ENCODE peak calls at places on chromosomes 11 and 22, in four cellular contexts. R is HCT116, A is K562, K is HepG2. P is an unnamed sample.

GRCh38 chr11:124210421-124210820 is 27.3 kb downstream of the OR10D3 start:
- DNase-seq in R (no peak), A (no peak), K (no peak), P (no peak)

GRCh38 chr11:113721462-113722066 is 15.5 kb upstream of the TMPRSS5 start:
- DNase-seq in R (no peak), A (no peak), K (no peak), P (no peak)

GRCh38 chr11:117230286-117230961 is 1.4 kb downstream of the PCSK7 start:
- DNase-seq in R (no peak), A (no peak), K (no peak), P (no peak)

GRCh38 chr11:762421-763072 is 14.7 kb downstream of the GATD1 start:
- DNase-seq in R (peak), A (peak), K (no peak), P (no peak)

GRCh38 chr11:46278387-46279173 is 1.1 kb downstream of the CREB3L1 start:
- DNase-seq in R (no peak), A (peak), K (no peak), P (peak)

GRCh38 chr22:33793464-33793863 is 126.8 kb downstream of the LARGE1 start:
- DNase-seq in R (no peak), A (no peak), K (no peak), P (no peak)

GRCh38 chr11:9754041-9754471 is 90.2 kb downstream of the SWAP70 start:
- DNase-seq in R (no peak), A (no peak), K (no peak), P (no peak)

GRCh38 chr11:131392528-131393255 is 22.3 kb downstream of the NTM start:
- DNase-seq in R (no peak), A (no peak), K (no peak), P (peak)

GRCh38 chr22:28012811-28013460 is 93.9 kb upstream of the PITPNB start:
- DNase-seq in R (no peak), A (no peak), K (no peak), P (no peak)

GRCh38 chr11:78647986-78648875 is 73.6 kb upstream of the NARS2 start:
- DNase-seq in R (no peak), A (no peak), K (no peak), P (no peak)

GRCh38 chr11:10107522-10107921 is 186.5 kb downstream of the SBF2 start:
- DNase-seq in R (no peak), A (no peak), K (no peak), P (no peak)

GRCh38 chr11:116353517-116353916 is 419.3 kb downstream of the BUD13 start:
- DNase-seq in R (no peak), A (no peak), K (no peak), P (no peak)

GRCh38 chr11:12841946-12842630 is 167.0 kb upstream of the RASSF10 start:
- DNase-seq in R (no peak), A (no peak), K (no peak), P (no peak)

GRCh38 chr11:75797116-75797515 is 17.9 kb upstream of the UVRAG start:
- DNase-seq in R (no peak), A (no peak), K (no peak), P (no peak)

GRCh38 chr22:44462246-44463015 is 35.6 kb downstream of the RTL6 start:
- DNase-seq in R (no peak), A (no peak), K (no peak), P (no peak)

GRCh38 chr11:84626256-84626655 is 1000.9 kb downstream of the DLG2 start:
- DNase-seq in R (no peak), A (no peak), K (no peak), P (no peak)

GRCh38 chr11:17538731-17539130 is 5.5 kb downstream of the USH1C start:
- DNase-seq in R (no peak), A (no peak), K (no peak), P (no peak)

GRCh38 chr11:61777234-61778090 is 14.9 kb downstream of the TMEM258 start:
- DNase-seq in R (no peak), A (peak), K (no peak), P (peak)

GRCh38 chr11:11037162-11037732 is 179.4 kb upstream of the ZBED5 start:
- DNase-seq in R (no peak), A (no peak), K (no peak), P (no peak)

GRCh38 chr11:85249482-85249881 is 377.7 kb downstream of the DLG2 start:
- DNase-seq in R (no peak), A (no peak), K (no peak), P (no peak)

GRCh38 chr22:44406581-44407403 is 91.2 kb downstream of the RTL6 start:
- DNase-seq in R (no peak), A (no peak), K (no peak), P (peak)

GRCh38 chr11:102530558-102530957 is at the start of gene MMP7:
- DNase-seq in R (no peak), A (no peak), K (no peak), P (no peak)

GRCh38 chr11:121671276-121672168 is 218.8 kb upstream of the SORL1-AS1 start:
- DNase-seq in R (no peak), A (no peak), K (no peak), P (no peak)

GRCh38 chr11:121670792-121671275 is 218.1 kb upstream of the SORL1-AS1 start:
- DNase-seq in R (no peak), A (no peak), K (no peak), P (no peak)

GRCh38 chr11:121669422-121669821 is 216.7 kb upstream of the SORL1-AS1 start:
- DNase-seq in R (no peak), A (no peak), K (no peak), P (no peak)

GRCh38 chr11:121672630-121673487 is 220.1 kb upstream of the SORL1-AS1 start:
- DNase-seq in R (no peak), A (no peak), K (no peak), P (no peak)
- TF ChIP-seq SIN3A in R (no peak), A (no peak), K (no peak), P (no peak)

DNA sequence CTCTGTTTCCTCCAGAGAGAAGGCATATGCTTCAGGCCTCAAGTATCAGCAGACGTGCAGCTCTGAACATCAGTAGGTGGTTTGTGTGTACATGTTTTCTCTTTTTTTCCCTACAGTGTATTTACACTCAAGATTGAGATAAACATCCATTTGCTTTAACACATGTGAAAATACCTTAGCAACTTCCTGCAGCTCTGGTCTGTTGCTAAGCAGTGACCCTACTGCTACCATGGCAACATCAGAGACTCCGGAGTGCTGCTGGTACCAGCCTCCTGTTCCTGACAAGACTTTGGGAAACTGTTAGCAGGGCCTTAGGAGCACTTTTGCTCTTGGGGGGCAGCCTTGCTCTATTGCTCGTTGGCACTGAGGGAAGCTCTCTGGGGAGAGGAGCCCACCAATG is 221.2 kb upstream of the PLET1 start:
- DNase-seq in R (no peak), A (no peak), K (no peak), P (no peak)
- TF ChIP-seq SIN3A in R (no peak), A (no peak), K (no peak), P (no peak)

DNA sequence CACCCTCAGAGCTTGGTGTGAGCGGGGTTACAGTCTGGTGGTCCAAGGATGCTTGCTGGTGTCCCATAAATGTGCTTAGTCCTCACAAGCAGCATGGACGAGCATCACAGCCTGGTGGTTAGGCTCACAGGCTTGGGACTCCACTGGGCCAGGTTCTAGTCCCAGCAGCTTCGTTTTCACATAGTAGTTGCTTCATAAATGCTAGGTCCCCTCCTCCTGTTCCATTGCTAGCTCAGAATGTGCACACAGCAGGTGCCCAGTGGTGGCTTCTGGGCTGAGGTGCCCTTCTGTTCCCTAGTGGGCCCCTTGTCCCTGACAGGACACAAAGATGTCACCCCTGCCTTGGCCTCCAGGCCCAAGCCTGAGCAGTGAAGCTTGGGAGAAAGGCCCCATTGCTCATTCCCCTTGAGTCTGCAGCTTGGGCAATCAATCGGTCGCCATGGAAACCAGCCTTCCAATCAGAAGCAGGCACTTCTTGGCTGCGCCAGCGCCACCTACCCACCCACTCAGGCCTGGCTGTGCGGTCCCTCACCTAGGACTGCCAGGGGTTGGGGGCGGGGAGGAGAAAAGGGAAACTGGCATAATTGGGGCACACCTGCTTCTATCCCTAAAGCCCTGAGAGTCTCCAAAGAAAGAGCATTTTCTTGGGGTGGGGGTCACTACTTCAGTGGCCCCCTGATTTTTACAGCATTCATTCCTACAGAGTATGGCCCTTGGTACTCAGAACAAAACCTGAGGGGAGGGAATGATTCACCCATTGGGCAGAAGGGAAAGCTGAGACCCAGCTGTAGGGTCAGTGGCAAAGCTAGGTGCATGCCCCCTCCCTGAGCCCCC is 48.1 kb downstream of the CYTH4 start:
- DNase-seq in R (peak), A (peak), K (peak), P (peak)
- TF ChIP-seq SIN3A in R (no peak), A (no peak), K (no peak), P (no peak)

GRCh38 chr11:45021001-45021400 is 70.3 kb upstream of the TP53I11 start:
- DNase-seq in R (no peak), A (no peak), K (no peak), P (no peak)

GRCh38 chr11:45023065-45023365 is 72.3 kb upstream of the TP53I11 start:
- DNase-seq in R (no peak), A (no peak), K (no peak), P (no peak)

GRCh38 chr11:45024357-45024756 is 73.7 kb upstream of the TP53I11 start:
- DNase-seq in R (no peak), A (no peak), K (no peak), P (no peak)

GRCh38 chr11:45021692-45022130 is 71.0 kb upstream of the TP53I11 start:
- DNase-seq in R (no peak), A (no peak), K (no peak), P (no peak)

GRCh38 chr11:45022294-45023064 is 71.8 kb upstream of the TP53I11 start:
- DNase-seq in R (no peak), A (no peak), K (no peak), P (no peak)
- TF ChIP-seq SIN3A in R (no peak), A (no peak), K (no peak), P (no peak)

GRCh38 chr11:66548041-66548440 is 1.3 kb downstream of the ACTN3 start:
- DNase-seq in R (no peak), A (no peak), K (no peak), P (no peak)

GRCh38 chr11:66547662-66548009 is 933 bp downstream of the ACTN3 start:
- DNase-seq in R (no peak), A (no peak), K (no peak), P (no peak)

GRCh38 chr11:66549696-66550095 is 3.0 kb downstream of the ACTN3 start:
- DNase-seq in R (no peak), A (no peak), K (no peak), P (no peak)

GRCh38 chr11:66550887-66551286 is 4.2 kb downstream of the ACTN3 start:
- DNase-seq in R (no peak), A (no peak), K (no peak), P (no peak)

GRCh38 chr11:66548774-66549630 is 2.3 kb downstream of the ACTN3 start:
- DNase-seq in R (no peak), A (no peak), K (no peak), P (no peak)
- TF ChIP-seq SIN3A in R (no peak), A (no peak), K (no peak), P (no peak)

GRCh38 chr22:47101321-47101885 is 339.0 kb downstream of the TBC1D22A start:
- DNase-seq in R (no peak), A (no peak), K (no peak), P (no peak)

GRCh38 chr22:47105085-47105484 is 342.6 kb downstream of the TBC1D22A start:
- DNase-seq in R (no peak), A (no peak), K (no peak), P (no peak)

GRCh38 chr22:47102081-47102480 is 339.6 kb downstream of the TBC1D22A start:
- DNase-seq in R (no peak), A (no peak), K (no peak), P (no peak)

GRCh38 chr22:47100646-47101045 is 338.2 kb downstream of the TBC1D22A start:
- DNase-seq in R (no peak), A (no peak), K (no peak), P (no peak)

DNA sequence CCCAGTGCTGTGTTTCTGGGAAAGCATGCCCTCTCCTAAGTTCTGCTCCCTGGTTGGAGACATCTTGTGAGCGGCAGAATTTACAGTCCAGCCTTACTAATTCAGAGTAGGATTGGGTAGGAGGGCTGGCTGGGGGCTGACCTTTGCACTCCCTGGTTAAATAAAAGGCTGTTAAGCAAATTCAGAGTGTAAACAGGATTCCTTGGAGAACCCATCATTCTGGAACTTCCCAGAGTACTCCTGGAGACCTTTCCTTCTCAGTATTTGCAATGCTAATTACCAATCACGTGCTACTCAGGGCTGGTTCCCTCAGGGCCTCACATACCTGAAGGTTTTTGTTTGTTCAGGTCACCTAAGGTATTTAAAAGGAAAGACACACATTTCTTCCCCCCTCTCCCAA is 340.2 kb downstream of the TBC1D22A start:
- DNase-seq in R (no peak), A (no peak), K (peak), P (peak)
- TF ChIP-seq SIN3A in R (no peak), A (no peak), K (no peak), P (no peak)

P was measured in H1.